ENCODE peak calls at places on chromosomes 3 and 15, in five cellular contexts. One of them, this sample, is unnamed.

GRCh38 chr3:15405448-15406050 is 21.8 kb downstream of the METTL6 start:
- DNase-seq in SK-N-SH: peak; percentile 51
- DNase-seq in H1: no peak
- DNase-seq in HepG2: peak; percentile 40
- DNase-seq in K562: peak; percentile 64
- DNase-seq in this sample: peak; percentile 62

GRCh38 chr3:192907784-192908183 is 9.9 kb downstream of the MB21D2 start:
- DNase-seq in HepG2: no peak
- DNase-seq in SK-N-SH: no peak
- DNase-seq in H1: no peak
- DNase-seq in K562: no peak
- DNase-seq in this sample: peak; percentile 53

GRCh38 chr3:14791343-14791945 is 27.3 kb upstream of the FGD5 start:
- DNase-seq in H1: peak; percentile 57
- DNase-seq in SK-N-SH: peak; percentile 85
- DNase-seq in HepG2: peak; percentile 46
- DNase-seq in K562: peak; percentile 83
- DNase-seq in this sample: peak; percentile 87

GRCh38 chr3:76500746-76501275 is 539.1 kb upstream of the ROBO2 start:
- DNase-seq in SK-N-SH: no peak
- DNase-seq in H1: no peak
- DNase-seq in HepG2: no peak
- DNase-seq in K562: no peak
- DNase-seq in this sample: no peak

GRCh38 chr15:28931828-28932227 is 46.1 kb downstream of the APBA2 start:
- DNase-seq in H1: no peak
- DNase-seq in K562: no peak
- DNase-seq in HepG2: no peak
- DNase-seq in SK-N-SH: no peak
- DNase-seq in this sample: no peak

GRCh38 chr15:58924326-58924725 is 9.2 kb downstream of the SLTM start:
- DNase-seq in SK-N-SH: no peak
- DNase-seq in H1: no peak
- DNase-seq in K562: no peak
- DNase-seq in HepG2: no peak
- DNase-seq in this sample: no peak

GRCh38 chr3:109903100-109903499 is 565.8 kb upstream of the DPPA4 start:
- DNase-seq in SK-N-SH: no peak
- DNase-seq in HepG2: no peak
- DNase-seq in H1: no peak
- DNase-seq in K562: no peak
- DNase-seq in this sample: no peak

GRCh38 chr15:33119865-33120264 is 74.6 kb downstream of the FMN1 start:
- DNase-seq in SK-N-SH: no peak
- DNase-seq in K562: no peak
- DNase-seq in H1: no peak
- DNase-seq in HepG2: no peak
- DNase-seq in this sample: no peak

GRCh38 chr15:70328137-70329115 is 230.7 kb upstream of the TLE3 start:
- DNase-seq in HepG2: no peak
- DNase-seq in H1: no peak
- DNase-seq in SK-N-SH: no peak
- DNase-seq in K562: no peak
- DNase-seq in this sample: no peak

GRCh38 chr15:38528279-38528678 is 36.3 kb downstream of the RASGRP1 start:
- DNase-seq in SK-N-SH: no peak
- DNase-seq in K562: no peak
- DNase-seq in HepG2: no peak
- DNase-seq in H1: no peak
- DNase-seq in this sample: no peak

GRCh38 chr15:38531509-38531908 is 33.1 kb downstream of the RASGRP1 start:
- DNase-seq in HepG2: no peak
- DNase-seq in H1: no peak
- DNase-seq in SK-N-SH: no peak
- DNase-seq in K562: no peak
- DNase-seq in this sample: no peak

GRCh38 chr15:38532728-38533127 is 31.9 kb downstream of the RASGRP1 start:
- DNase-seq in H1: no peak
- DNase-seq in K562: no peak
- DNase-seq in SK-N-SH: no peak
- DNase-seq in HepG2: no peak
- DNase-seq in this sample: no peak

GRCh38 chr15:38533416-38533915 is 31.1 kb downstream of the RASGRP1 start:
- DNase-seq in H1: no peak
- DNase-seq in K562: no peak
- DNase-seq in HepG2: no peak
- DNase-seq in SK-N-SH: no peak
- DNase-seq in this sample: no peak

GRCh38 chr15:38530113-38530512 is 34.5 kb downstream of the RASGRP1 start:
- DNase-seq in H1: no peak
- DNase-seq in K562: no peak
- DNase-seq in SK-N-SH: no peak
- DNase-seq in HepG2: no peak
- DNase-seq in this sample: no peak
- TF ChIP-seq JUND in H1: no peak
- TF ChIP-seq JUND in K562: no peak
- TF ChIP-seq JUND in SK-N-SH: no peak
- TF ChIP-seq JUND in HepG2: no peak
- TF ChIP-seq JUND in this sample: no peak

GRCh38 chr3:147117631-147118030 is 288.7 kb downstream of the ZIC4 start:
- DNase-seq in HepG2: no peak
- DNase-seq in K562: no peak
- DNase-seq in H1: no peak
- DNase-seq in SK-N-SH: no peak
- DNase-seq in this sample: no peak

GRCh38 chr3:147118611-147119010 is 287.7 kb downstream of the ZIC4 start:
- DNase-seq in SK-N-SH: no peak
- DNase-seq in K562: no peak
- DNase-seq in HepG2: no peak
- DNase-seq in H1: no peak
- DNase-seq in this sample: no peak

GRCh38 chr3:147119346-147119745 is 287.0 kb downstream of the ZIC4 start:
- DNase-seq in H1: no peak
- DNase-seq in HepG2: no peak
- DNase-seq in K562: no peak
- DNase-seq in SK-N-SH: no peak
- DNase-seq in this sample: no peak

GRCh38 chr3:147120029-147120428 is 286.3 kb downstream of the ZIC4 start:
- DNase-seq in SK-N-SH: peak; percentile 2
- DNase-seq in K562: no peak
- DNase-seq in HepG2: peak; percentile 16
- DNase-seq in H1: no peak
- DNase-seq in this sample: peak; percentile 31
- TF ChIP-seq JUND in SK-N-SH: no peak
- TF ChIP-seq JUND in K562: no peak
- TF ChIP-seq JUND in HepG2: no peak
- TF ChIP-seq JUND in H1: no peak
- TF ChIP-seq JUND in this sample: no peak

DNA sequence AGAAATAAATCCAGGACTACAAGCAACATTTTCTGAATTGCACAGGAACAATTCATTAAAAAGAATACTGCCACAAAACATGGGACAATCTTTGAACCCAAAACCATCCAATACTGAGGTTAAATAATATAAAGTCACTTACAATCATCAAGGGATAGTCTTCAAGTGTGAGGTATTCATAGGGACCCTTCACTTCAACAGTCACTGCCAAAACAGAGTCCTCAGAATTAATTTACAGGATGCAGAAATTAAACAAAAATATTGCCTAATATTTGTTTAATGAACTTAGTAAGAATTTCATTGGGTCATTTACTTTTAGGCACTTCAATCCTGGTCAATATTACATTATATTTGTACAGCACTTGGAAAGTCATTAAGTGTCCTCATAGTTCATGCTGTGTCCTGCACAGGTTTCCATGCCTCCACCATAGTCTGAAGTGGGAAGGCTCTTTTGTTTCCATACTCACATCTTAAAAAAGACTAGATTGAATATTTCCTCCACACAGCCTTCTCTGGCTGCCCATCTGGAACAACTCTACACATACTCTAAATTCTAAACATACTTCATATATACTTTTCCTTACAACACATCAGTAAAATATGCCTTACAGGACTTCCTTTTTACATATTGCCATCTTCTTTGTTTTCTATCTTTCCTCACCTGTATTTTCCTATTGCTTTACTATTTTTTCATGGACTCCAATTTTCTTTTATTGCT is 31.6 kb upstream of the VPS39 start:
- DNase-seq in HepG2: no peak
- DNase-seq in H1: no peak
- DNase-seq in SK-N-SH: no peak
- DNase-seq in K562: no peak
- DNase-seq in this sample: no peak
- TF ChIP-seq JUND in HepG2: no peak
- TF ChIP-seq JUND in H1: no peak
- TF ChIP-seq JUND in SK-N-SH: no peak
- TF ChIP-seq JUND in K562: no peak
- TF ChIP-seq JUND in this sample: no peak

GRCh38 chr15:96187916-96188315 is 142.6 kb upstream of the NR2F2 start:
- DNase-seq in K562: no peak
- DNase-seq in SK-N-SH: peak; percentile 3
- DNase-seq in HepG2: no peak
- DNase-seq in H1: no peak
- DNase-seq in this sample: no peak
- TF ChIP-seq JUND in K562: no peak
- TF ChIP-seq JUND in SK-N-SH: no peak
- TF ChIP-seq JUND in HepG2: no peak
- TF ChIP-seq JUND in H1: no peak
- TF ChIP-seq JUND in this sample: no peak

GRCh38 chr3:169948559-169949371 is 17.8 kb upstream of the SEC62 start:
- DNase-seq in HepG2: no peak
- DNase-seq in SK-N-SH: no peak
- DNase-seq in K562: no peak
- DNase-seq in H1: no peak
- DNase-seq in this sample: no peak

GRCh38 chr3:169940486-169941181 is 26.0 kb upstream of the SEC62 start:
- DNase-seq in HepG2: no peak
- DNase-seq in SK-N-SH: no peak
- DNase-seq in K562: no peak
- DNase-seq in H1: no peak
- DNase-seq in this sample: no peak

GRCh38 chr3:169946336-169946735 is 20.3 kb upstream of the SEC62 start:
- DNase-seq in HepG2: no peak
- DNase-seq in SK-N-SH: no peak
- DNase-seq in H1: no peak
- DNase-seq in K562: no peak
- DNase-seq in this sample: no peak

GRCh38 chr3:169939751-169940150 is 26.9 kb upstream of the SEC62 start:
- DNase-seq in HepG2: no peak
- DNase-seq in H1: no peak
- DNase-seq in SK-N-SH: no peak
- DNase-seq in K562: no peak
- DNase-seq in this sample: no peak

GRCh38 chr3:169945313-169945712 is 21.3 kb upstream of the SEC62 start:
- DNase-seq in H1: no peak
- DNase-seq in HepG2: no peak
- DNase-seq in K562: peak; percentile 24
- DNase-seq in SK-N-SH: no peak
- DNase-seq in this sample: no peak
- TF ChIP-seq JUND in H1: no peak
- TF ChIP-seq JUND in HepG2: no peak
- TF ChIP-seq JUND in K562: peak; percentile 73
- TF ChIP-seq JUND in SK-N-SH: no peak
- TF ChIP-seq JUND in this sample: no peak

DNA sequence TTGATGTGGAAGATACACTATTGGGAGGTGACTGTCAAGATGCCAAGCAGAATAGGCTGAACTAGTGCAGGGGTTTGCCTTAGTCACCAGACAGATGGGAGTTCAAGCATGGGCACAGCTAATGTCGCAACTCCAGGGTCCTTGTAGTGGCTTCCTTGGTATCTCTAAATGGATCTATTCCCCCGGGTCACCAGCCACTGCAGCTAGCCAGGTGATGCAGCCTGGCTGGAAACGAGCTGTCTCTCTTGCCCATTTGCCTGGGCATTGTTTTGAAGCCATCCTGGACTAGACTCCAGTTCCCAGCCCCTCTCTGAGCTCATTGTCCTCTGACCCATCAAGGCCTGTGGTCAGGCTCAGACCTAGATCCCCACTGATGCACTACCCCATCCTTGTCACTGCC is 8.4 kb upstream of the CPEB1 start:
- DNase-seq in HepG2: no peak
- DNase-seq in H1: no peak
- DNase-seq in K562: no peak
- DNase-seq in SK-N-SH: no peak
- DNase-seq in this sample: no peak
- TF ChIP-seq JUND in HepG2: no peak
- TF ChIP-seq JUND in H1: no peak
- TF ChIP-seq JUND in K562: no peak
- TF ChIP-seq JUND in SK-N-SH: no peak
- TF ChIP-seq JUND in this sample: no peak